ENCODE peak calls at places on chromosomes 4 and X, in seven cellular contexts. One of them, this sample, is unnamed.

GRCh38 chrX:48090123-48090522 is 18.7 kb upstream of the ZNF630 start:
- DNase-seq in HFF-Myc: no peak
- DNase-seq in activated T-helper 1 cell treated with Interleukin-2 at 50 U/mL for 16 hours: no peak
- DNase-seq in NCI-H2081: no peak
- DNase-seq in T-helper 1 cell: no peak
- DNase-seq in fibroblast of the aortic adventitia: no peak
- DNase-seq in NCI-H1105 treated with DMSO at 0.1 percent for 48 hours: no peak
- DNase-seq in this sample: no peak

GRCh38 chr4:174873931-174874330 is 44.2 kb upstream of the ADAM29 start:
- DNase-seq in NCI-H2081: peak; percentile 41
- DNase-seq in fibroblast of the aortic adventitia: peak; percentile 1
- DNase-seq in NCI-H1105 treated with DMSO at 0.1 percent for 48 hours: no peak
- DNase-seq in T-helper 1 cell: no peak
- DNase-seq in activated T-helper 1 cell treated with Interleukin-2 at 50 U/mL for 16 hours: no peak
- DNase-seq in HFF-Myc: no peak
- DNase-seq in this sample: no peak

GRCh38 chr4:38621004-38621684 is 42.9 kb upstream of the KLF3 start:
- DNase-seq in NCI-H2081: peak; percentile 16
- DNase-seq in T-helper 1 cell: no peak
- DNase-seq in activated T-helper 1 cell treated with Interleukin-2 at 50 U/mL for 16 hours: no peak
- DNase-seq in HFF-Myc: no peak
- DNase-seq in NCI-H1105 treated with DMSO at 0.1 percent for 48 hours: peak; percentile 15
- DNase-seq in fibroblast of the aortic adventitia: peak; percentile 94
- DNase-seq in this sample: peak; percentile 11

GRCh38 chrX:69987691-69988090 is 62.0 kb downstream of the AWAT2 start:
- DNase-seq in NCI-H2081: no peak
- DNase-seq in NCI-H1105 treated with DMSO at 0.1 percent for 48 hours: peak; percentile 1
- DNase-seq in HFF-Myc: no peak
- DNase-seq in fibroblast of the aortic adventitia: no peak
- DNase-seq in activated T-helper 1 cell treated with Interleukin-2 at 50 U/mL for 16 hours: no peak
- DNase-seq in T-helper 1 cell: no peak
- DNase-seq in this sample: no peak

GRCh38 chrX:17020828-17021821 is 74.7 kb downstream of the REPS2 start:
- DNase-seq in HFF-Myc: no peak
- DNase-seq in activated T-helper 1 cell treated with Interleukin-2 at 50 U/mL for 16 hours: no peak
- DNase-seq in NCI-H2081: no peak
- DNase-seq in fibroblast of the aortic adventitia: no peak
- DNase-seq in T-helper 1 cell: no peak
- DNase-seq in NCI-H1105 treated with DMSO at 0.1 percent for 48 hours: no peak
- DNase-seq in this sample: no peak

GRCh38 chrX:154481911-154482601 is 3.0 kb upstream of the LAGE3 start:
- DNase-seq in activated T-helper 1 cell treated with Interleukin-2 at 50 U/mL for 16 hours: no peak
- DNase-seq in NCI-H2081: no peak
- DNase-seq in fibroblast of the aortic adventitia: no peak
- DNase-seq in HFF-Myc: no peak
- DNase-seq in NCI-H1105 treated with DMSO at 0.1 percent for 48 hours: no peak
- DNase-seq in T-helper 1 cell: no peak
- DNase-seq in this sample: no peak

GRCh38 chr4:107133965-107134364 is 97.9 kb upstream of the DKK2 start:
- DNase-seq in activated T-helper 1 cell treated with Interleukin-2 at 50 U/mL for 16 hours: no peak
- DNase-seq in HFF-Myc: no peak
- DNase-seq in fibroblast of the aortic adventitia: no peak
- DNase-seq in T-helper 1 cell: no peak
- DNase-seq in NCI-H1105 treated with DMSO at 0.1 percent for 48 hours: no peak
- DNase-seq in NCI-H2081: no peak
- DNase-seq in this sample: no peak

GRCh38 chr4:177105526-177105925 is 204.1 kb upstream of the NEIL3 start:
- DNase-seq in fibroblast of the aortic adventitia: peak; percentile 84
- DNase-seq in HFF-Myc: no peak
- DNase-seq in activated T-helper 1 cell treated with Interleukin-2 at 50 U/mL for 16 hours: no peak
- DNase-seq in NCI-H2081: no peak
- DNase-seq in NCI-H1105 treated with DMSO at 0.1 percent for 48 hours: no peak
- DNase-seq in T-helper 1 cell: no peak
- DNase-seq in this sample: no peak

GRCh38 chr4:80685219-80685618 is 345.3 kb upstream of the BMP3 start:
- DNase-seq in T-helper 1 cell: no peak
- DNase-seq in activated T-helper 1 cell treated with Interleukin-2 at 50 U/mL for 16 hours: no peak
- DNase-seq in NCI-H2081: no peak
- DNase-seq in fibroblast of the aortic adventitia: no peak
- DNase-seq in HFF-Myc: no peak
- DNase-seq in NCI-H1105 treated with DMSO at 0.1 percent for 48 hours: peak; percentile 11
- DNase-seq in this sample: no peak

GRCh38 chr4:185020863-185021761 is 2.8 kb downstream of the HELT start:
- DNase-seq in fibroblast of the aortic adventitia: no peak
- DNase-seq in HFF-Myc: no peak
- DNase-seq in T-helper 1 cell: no peak
- DNase-seq in NCI-H2081: no peak
- DNase-seq in activated T-helper 1 cell treated with Interleukin-2 at 50 U/mL for 16 hours: no peak
- DNase-seq in NCI-H1105 treated with DMSO at 0.1 percent for 48 hours: no peak
- DNase-seq in this sample: no peak

GRCh38 chrX:134542485-134542884 is 82.5 kb downstream of the HPRT1 start:
- DNase-seq in T-helper 1 cell: no peak
- DNase-seq in NCI-H2081: peak; percentile 83
- DNase-seq in NCI-H1105 treated with DMSO at 0.1 percent for 48 hours: peak; percentile 13
- DNase-seq in fibroblast of the aortic adventitia: peak; percentile 61
- DNase-seq in HFF-Myc: no peak
- DNase-seq in activated T-helper 1 cell treated with Interleukin-2 at 50 U/mL for 16 hours: no peak
- DNase-seq in this sample: no peak

GRCh38 chrX:21838937-21839333 is 482 bp upstream of the MBTPS2 start:
- DNase-seq in fibroblast of the aortic adventitia: no peak
- DNase-seq in NCI-H1105 treated with DMSO at 0.1 percent for 48 hours: peak; percentile 11
- DNase-seq in T-helper 1 cell: no peak
- DNase-seq in NCI-H2081: peak; percentile 29
- DNase-seq in HFF-Myc: no peak
- DNase-seq in activated T-helper 1 cell treated with Interleukin-2 at 50 U/mL for 16 hours: no peak
- DNase-seq in this sample: peak; percentile 41

GRCh38 chr4:182778222-182778982 is 138.8 kb downstream of the DCTD start:
- DNase-seq in T-helper 1 cell: no peak
- DNase-seq in activated T-helper 1 cell treated with Interleukin-2 at 50 U/mL for 16 hours: no peak
- DNase-seq in NCI-H2081: no peak
- DNase-seq in NCI-H1105 treated with DMSO at 0.1 percent for 48 hours: no peak
- DNase-seq in fibroblast of the aortic adventitia: no peak
- DNase-seq in HFF-Myc: no peak
- DNase-seq in this sample: no peak

GRCh38 chrX:101357166-101357795 is 8.7 kb upstream of the TIMM8A start:
- DNase-seq in T-helper 1 cell: no peak
- DNase-seq in fibroblast of the aortic adventitia: peak; percentile 17
- DNase-seq in activated T-helper 1 cell treated with Interleukin-2 at 50 U/mL for 16 hours: no peak
- DNase-seq in NCI-H1105 treated with DMSO at 0.1 percent for 48 hours: no peak
- DNase-seq in HFF-Myc: no peak
- DNase-seq in NCI-H2081: no peak
- DNase-seq in this sample: no peak

GRCh38 chr4:42282081-42282901 is 115.0 kb upstream of the SHISA3 start:
- DNase-seq in NCI-H2081: peak; percentile 85
- DNase-seq in fibroblast of the aortic adventitia: peak; percentile 89
- DNase-seq in activated T-helper 1 cell treated with Interleukin-2 at 50 U/mL for 16 hours: no peak
- DNase-seq in NCI-H1105 treated with DMSO at 0.1 percent for 48 hours: peak; percentile 67
- DNase-seq in HFF-Myc: peak; percentile 24
- DNase-seq in T-helper 1 cell: no peak
- DNase-seq in this sample: peak; percentile 38

GRCh38 chr4:22667332-22667731 is 25.4 kb upstream of the GBA3 start:
- DNase-seq in activated T-helper 1 cell treated with Interleukin-2 at 50 U/mL for 16 hours: no peak
- DNase-seq in NCI-H2081: no peak
- DNase-seq in T-helper 1 cell: no peak
- DNase-seq in NCI-H1105 treated with DMSO at 0.1 percent for 48 hours: no peak
- DNase-seq in fibroblast of the aortic adventitia: peak; percentile 80
- DNase-seq in HFF-Myc: no peak
- DNase-seq in this sample: no peak

GRCh38 chr4:106587558-106587957 is 219.0 kb upstream of the GIMD1 start:
- DNase-seq in NCI-H1105 treated with DMSO at 0.1 percent for 48 hours: peak; percentile 19
- DNase-seq in T-helper 1 cell: no peak
- DNase-seq in activated T-helper 1 cell treated with Interleukin-2 at 50 U/mL for 16 hours: no peak
- DNase-seq in NCI-H2081: no peak
- DNase-seq in fibroblast of the aortic adventitia: peak; percentile 78
- DNase-seq in HFF-Myc: peak; percentile 74
- DNase-seq in this sample: no peak